ENCODE peak calls at places on chromosome 4, in six cellular contexts. U, Z, I, D, X and J are unnamed samples.
A peak's percentile ranks its signal among the peaks of the same experiment; 100 is the strongest.

GRCh38 chr4:2250764-2251072 is 8.8 kb upstream of the HAUS3 start:
- DNase-seq in U (no peak), Z (no peak), I (no peak), D (no peak), X (no peak), J (no peak)

GRCh38 chr4:2047031-2047660 is 12.0 kb upstream of the NAT8L start:
- DNase-seq in U (no peak), Z (no peak), I (no peak), D (peak; percentile 3), X (no peak), J (no peak)

GRCh38 chr4:87426865-87427517 is 4.6 kb downstream of the NUDT9 start:
- DNase-seq in U (no peak), Z (no peak), I (no peak), D (no peak), X (no peak), J (no peak)

GRCh38 chr4:27929141-27929540 is 1068.5 kb downstream of the STIM2 start:
- DNase-seq in U (no peak), Z (no peak), I (no peak), D (no peak), X (no peak), J (no peak)

GRCh38 chr4:36038521-36038920 is 205.8 kb downstream of the ARAP2 start:
- DNase-seq in U (no peak), Z (no peak), I (no peak), D (no peak), X (no peak), J (no peak)

GRCh38 chr4:48329976-48330375 is 11.4 kb upstream of the SLAIN2 start:
- DNase-seq in U (no peak), Z (peak; percentile 85), I (no peak), D (no peak), X (no peak), J (no peak)

GRCh38 chr4:119118397-119118796 is 17.2 kb upstream of the MYOZ2 start:
- DNase-seq in U (no peak), Z (peak; percentile 70), I (no peak), D (no peak), X (no peak), J (no peak)

GRCh38 chr4:91611786-91612185 is 692.0 kb upstream of the GRID2 start:
- DNase-seq in U (no peak), Z (no peak), I (no peak), D (no peak), X (no peak), J (no peak)

GRCh38 chr4:172169871-172170270 is 356.7 kb downstream of the GALNTL6 start:
- DNase-seq in U (no peak), Z (no peak), I (no peak), D (no peak), X (no peak), J (no peak)

GRCh38 chr4:152935138-152935537 is 985 bp upstream of the FHDC1 start:
- DNase-seq in U (peak; percentile 66), Z (no peak), I (no peak), D (no peak), X (peak; percentile 75), J (no peak)

GRCh38 chr4:19776929-19777328 is 474.8 kb upstream of the SLIT2 start:
- DNase-seq in U (no peak), Z (peak; percentile 37), I (no peak), D (no peak), X (no peak), J (no peak)

GRCh38 chr4:82984459-82984858 is 26.2 kb downstream of the LIN54 start:
- DNase-seq in U (no peak), Z (peak; percentile 22), I (no peak), D (no peak), X (no peak), J (no peak)

GRCh38 chr4:54657556-54658313 is at the start of gene KIT:
- DNase-seq in U (peak; percentile 33), Z (peak; percentile 22), I (peak; percentile 83), D (no peak), X (no peak), J (peak; percentile 13)

GRCh38 chr4:53885668-53886067 is 178.7 kb downstream of the CHIC2 start:
- DNase-seq in U (no peak), Z (no peak), I (no peak), D (no peak), X (no peak), J (no peak)

GRCh38 chr4:175431635-175432034 is 380.4 kb downstream of the GPM6A start:
- DNase-seq in U (no peak), Z (no peak), I (no peak), D (no peak), X (no peak), J (no peak)

GRCh38 chr4:113692809-113693411 is 68.6 kb downstream of the CAMK2D start:
- DNase-seq in U (no peak), Z (no peak), I (no peak), D (no peak), X (no peak), J (peak; percentile 8)

GRCh38 chr4:113539408-113539807 is 222.1 kb downstream of the CAMK2D start:
- DNase-seq in U (no peak), Z (peak; percentile 27), I (no peak), D (no peak), X (peak; percentile 30), J (no peak)

GRCh38 chr4:92344216-92344615 is 40.5 kb downstream of the GRID2 start:
- DNase-seq in U (no peak), Z (no peak), I (no peak), D (no peak), X (no peak), J (no peak)

GRCh38 chr4:19566041-19566440 is 685.7 kb upstream of the SLIT2 start:
- DNase-seq in U (no peak), Z (no peak), I (no peak), D (no peak), X (no peak), J (no peak)

GRCh38 chr4:78962597-78963115 is 23.4 kb upstream of the PAQR3 start:
- DNase-seq in U (no peak), Z (peak; percentile 14), I (no peak), D (no peak), X (no peak), J (no peak)

GRCh38 chr4:154491731-154492249 is at the start of gene DCHS2:
- DNase-seq in U (peak; percentile 24), Z (peak; percentile 13), I (peak; percentile 53), D (no peak), X (no peak), J (no peak)

GRCh38 chr4:154490261-154490588 is 1.4 kb downstream of the DCHS2 start:
- DNase-seq in U (no peak), Z (no peak), I (no peak), D (no peak), X (no peak), J (no peak)

GRCh38 chr4:154491341-154491679 is 289 bp downstream of the DCHS2 start:
- DNase-seq in U (peak; percentile 10), Z (peak; percentile 19), I (no peak), D (no peak), X (no peak), J (no peak)

GRCh38 chr4:154490589-154491340 is 834 bp downstream of the DCHS2 start:
- DNase-seq in U (peak; percentile 9), Z (no peak), I (peak; percentile 36), D (no peak), X (no peak), J (no peak)

DNA sequence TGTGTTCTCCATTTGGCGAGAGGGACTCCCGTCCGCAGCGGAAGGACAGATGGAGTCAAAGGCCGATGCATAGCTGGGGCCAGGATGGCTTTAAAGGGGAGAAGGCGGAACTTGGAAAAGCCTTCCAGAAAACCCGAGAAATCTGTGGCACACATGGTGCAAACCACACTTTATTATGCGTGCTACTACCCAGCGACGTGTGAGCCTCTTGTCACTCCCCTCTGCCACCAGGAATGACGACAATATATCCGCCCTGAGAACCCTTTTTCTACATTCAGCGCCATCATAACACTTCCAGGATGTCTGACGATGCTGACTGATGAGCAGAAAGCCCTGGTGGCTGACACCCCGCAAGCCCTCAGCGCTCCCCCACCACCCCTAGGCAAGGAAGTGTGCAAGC is 689 bp upstream of the DCHS2 start:
- DNase-seq in U (no peak), Z (no peak), I (no peak), D (no peak), X (no peak), J (no peak)
- H3K4me3 ChIP-seq in U (no peak overlapping the region), Z (peak overlapping the region; percentile 35), I (no peak overlapping the region), D (no peak overlapping the region), X (no peak overlapping the region), J (no peak overlapping the region)

DNA sequence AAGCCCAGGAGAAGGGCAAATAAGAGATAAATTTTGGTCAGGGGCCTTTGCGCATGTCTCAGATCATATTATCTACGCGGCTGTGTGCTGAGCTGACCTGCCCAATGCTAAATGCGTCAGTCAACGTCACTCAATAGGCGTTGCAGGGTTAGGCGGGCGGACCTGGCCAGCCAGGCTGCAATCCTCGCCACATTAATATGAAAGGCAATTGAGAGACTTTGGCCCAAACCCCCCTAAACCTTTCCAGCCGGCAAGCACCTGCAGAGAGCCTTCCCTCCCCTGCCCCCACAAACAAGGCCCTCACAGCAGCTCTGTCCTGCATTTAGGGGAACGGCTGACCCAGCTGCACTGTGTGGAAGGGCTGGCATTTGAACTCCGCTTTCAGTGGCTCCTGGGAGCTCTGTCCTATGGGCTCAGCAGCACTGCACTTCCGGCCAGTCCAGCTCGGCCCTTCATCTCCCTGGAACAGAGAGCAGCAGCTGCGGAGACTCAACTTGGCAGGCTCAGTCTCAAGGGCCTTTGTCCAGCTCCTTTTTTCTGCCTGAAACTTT is 133.5 kb downstream of the AFAP1 start:
- DNase-seq in U (peak; percentile 62), Z (peak; percentile 95), I (peak; percentile 88), D (peak; percentile 27), X (peak; percentile 33), J (no peak)
- H3K27ac ChIP-seq in U (peak overlapping the region; percentile 66), Z (peak overlapping the region; percentile 20), I (peak overlapping the region; percentile 49), D (peak overlapping the region; percentile 61), X (peak overlapping the region; percentile 67), J (no peak overlapping the region)

DNA sequence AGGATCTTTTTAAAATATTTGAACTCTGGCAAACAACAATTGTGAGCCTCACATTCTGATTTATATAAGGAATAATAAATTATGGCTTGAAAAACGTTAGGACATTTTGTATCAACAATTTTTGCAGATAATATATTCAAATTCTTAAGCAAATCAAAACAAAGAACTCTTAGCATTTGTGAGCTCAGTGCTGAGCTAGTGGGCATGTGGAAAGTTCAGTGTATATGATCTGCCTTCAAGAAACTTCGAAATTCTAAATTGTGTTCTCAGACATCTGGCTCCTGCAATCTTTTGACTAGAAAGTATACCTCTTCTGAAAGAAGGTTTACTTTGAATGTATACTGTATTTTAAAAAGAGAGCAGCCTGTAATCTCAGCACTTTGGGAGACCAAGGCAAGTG is 122.3 kb upstream of the NEIL3 start:
- DNase-seq in U (no peak), Z (no peak), I (no peak), D (no peak), X (no peak), J (no peak)
- H3K4me3 ChIP-seq in U (no peak overlapping the region), Z (no peak overlapping the region), I (no peak overlapping the region), D (no peak overlapping the region), X (no peak overlapping the region), J (no peak overlapping the region)

DNA sequence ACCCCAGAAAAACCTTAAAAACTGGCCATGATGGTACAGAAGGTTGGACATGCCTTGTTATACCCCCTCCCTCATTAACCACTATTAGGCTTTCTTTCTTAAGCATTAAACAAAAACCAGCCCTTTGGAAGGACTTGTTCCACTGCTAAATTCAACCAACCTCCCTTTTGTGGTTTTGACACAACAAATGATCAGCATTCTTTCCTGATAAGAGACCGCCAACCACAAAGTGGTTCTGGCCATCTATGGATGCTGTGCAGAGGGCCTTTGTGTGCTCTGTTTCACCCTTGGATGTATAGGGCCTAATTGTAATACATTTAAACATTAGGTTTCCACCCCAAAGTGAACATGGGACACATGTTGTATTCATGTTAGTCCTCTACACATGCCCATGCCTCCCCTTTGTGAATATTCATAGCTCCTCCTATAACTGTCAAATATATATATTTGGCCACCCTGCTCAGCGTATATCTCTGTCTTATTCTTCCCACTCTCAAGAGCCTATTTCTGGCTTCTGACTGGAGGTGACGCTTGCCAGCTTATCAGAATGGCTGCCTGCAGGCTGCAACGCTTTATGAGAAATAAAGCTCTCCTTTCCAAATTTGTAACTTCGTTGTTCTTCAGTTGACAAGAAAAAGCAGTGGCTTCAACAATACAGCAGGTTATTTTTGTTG is 126.6 kb downstream of the NPNT start:
- DNase-seq in U (no peak), Z (peak; percentile 85), I (no peak), D (no peak), X (no peak), J (no peak)
- H3K27ac ChIP-seq in U (no peak overlapping the region), Z (peak overlapping the region; percentile 46), I (no peak overlapping the region), D (no peak overlapping the region), X (no peak overlapping the region), J (no peak overlapping the region)